ENCODE peak calls at places on chromosomes 11 and 22, in eight cellular contexts. O is NCI-H1694; P is RWPE1; F is GM03348; U is activated T-helper 1 cell treated with anti-CD3 and anti-CD28 coated beads, Interleukin-12 subunit alpha, Interleukin-12 subunit beta, Interleukin-2, Interleukin-4 antibody, amounts not matched to agents 30 ng/mL and 10 ng/mL and 1 ng/mL, durations not matched to agents 14 hours and 24 hours and 36 hours; D is T-helper 1 cell; V is hypothalamus; W is HAP-1. A is an unnamed sample.

GRCh38 chr11:77418155-77418980 is 55.5 kb downstream of the PAK1 start:
- DNase-seq in O (no peak), P (no peak), V (no peak), F (no peak), D (no peak), U (no peak), W (peak), A (no peak)

GRCh38 chr11:67379061-67380058 is 6.0 kb upstream of the CLCF1 start:
- DNase-seq in F (peak), U (no peak), V (no peak), D (no peak), W (no peak), O (no peak), P (peak), A (no peak)

GRCh38 chr22:49373801-49374226 is 453.9 kb downstream of the BRD1 start:
- DNase-seq in V (no peak), D (no peak), U (no peak), O (no peak), P (no peak), W (no peak), F (no peak), A (no peak)

GRCh38 chr11:2528301-2529050 is 83.7 kb downstream of the KCNQ1 start:
- DNase-seq in W (no peak), O (no peak), U (no peak), P (no peak), F (no peak), D (no peak), V (no peak), A (no peak)

GRCh38 chr11:104572279-104572678 is 326.0 kb downstream of the CASP12 start:
- DNase-seq in D (no peak), O (no peak), F (no peak), P (no peak), U (no peak), V (no peak), W (no peak), A (no peak)

GRCh38 chr11:15194671-15195415 is 80.1 kb downstream of the INSC start:
- DNase-seq in V (no peak), F (peak), U (no peak), W (no peak), P (no peak), D (no peak), O (no peak), A (no peak)

GRCh38 chr11:66126808-66127555 is 56.9 kb downstream of the PACS1 start:
- DNase-seq in P (peak), O (no peak), U (peak), F (peak), D (peak), W (no peak), V (peak), A (no peak)

GRCh38 chr11:72955466-72955865 is 141.3 kb downstream of the ATG16L2 start:
- DNase-seq in W (no peak), U (no peak), F (no peak), O (no peak), P (no peak), D (no peak), V (no peak), A (no peak)

GRCh38 chr11:1563149-1563638 is 8.9 kb downstream of the DUSP8 start:
- DNase-seq in W (no peak), P (no peak), O (no peak), D (no peak), U (no peak), F (no peak), V (no peak), A (no peak)

GRCh38 chr22:46791201-46791731 is 28.8 kb downstream of the TBC1D22A start:
- DNase-seq in V (no peak), P (peak), U (peak), O (no peak), F (peak), W (no peak), D (peak), A (no peak)

GRCh38 chr11:31702966-31703365 is 108.2 kb downstream of the PAX6 start:
- DNase-seq in U (no peak), D (no peak), P (no peak), V (no peak), W (no peak), O (no peak), F (peak), A (peak)

GRCh38 chr22:48181168-48181955 is 1418.9 kb downstream of the TBC1D22A start:
- DNase-seq in W (no peak), F (no peak), D (no peak), P (no peak), U (no peak), V (no peak), O (no peak), A (no peak)

A was measured in NCI-H524.